ENCODE peak calls at places on chromosomes 13 and 19, in seven cellular contexts. O is heart right ventricle; G is stomach; J is A549; F is naive thymus-derived CD4-positive, alpha-beta T cell; S is CD8-positive, alpha-beta memory T cell; U is iPS DF 6.9. B is an unnamed sample.

GRCh38 chr13:29676941-29677452 is 81.5 kb upstream of the SLC7A1 start:
- DNase-seq in O (no peak), G (no peak), J (peak; percentile 2), F (no peak), S (no peak), U (no peak), B (no peak)

GRCh38 chr13:98066636-98067035 is 76.3 kb upstream of the FARP1 start:
- DNase-seq in O (no peak), G (no peak), J (no peak), F (no peak), S (no peak), U (no peak), B (no peak)

GRCh38 chr13:42597505-42597904 is 23.6 kb downstream of the TNFSF11 start:
- DNase-seq in O (no peak), G (no peak), J (no peak), F (no peak), S (no peak), U (no peak), B (no peak)

GRCh38 chr13:40680659-40681323 is 14.3 kb upstream of the FOXO1 start:
- DNase-seq in O (no peak), G (no peak), J (no peak), F (no peak), S (no peak), U (no peak), B (no peak)

GRCh38 chr19:30656520-30657100 is 284.4 kb downstream of the ZNF536 start:
- DNase-seq in O (no peak), G (no peak), J (no peak), F (no peak), S (no peak), U (no peak), B (no peak)

GRCh38 chr13:94596575-94596971 is 621 bp upstream of the TGDS start:
- DNase-seq in O (peak; percentile 6), G (no peak), J (no peak), F (no peak), S (no peak), U (no peak), B (no peak)

GRCh38 chr13:102461302-102461701 is 59.5 kb upstream of the FGF14 start:
- DNase-seq in O (no peak), G (no peak), J (no peak), F (no peak), S (no peak), U (no peak), B (no peak)

GRCh38 chr13:112248909-112249592 is 127.1 kb upstream of the SPACA7 start:
- DNase-seq in O (no peak), G (no peak), J (no peak), F (no peak), S (no peak), U (no peak), B (no peak)

GRCh38 chr13:57036290-57036689 is 104.4 kb upstream of the PRR20A start:
- DNase-seq in O (no peak), G (no peak), J (no peak), F (no peak), S (no peak), U (no peak), B (no peak)

GRCh38 chr19:10898633-10899032 is 27.3 kb downstream of the CARM1 start:
- DNase-seq in O (no peak), G (no peak), J (no peak), F (no peak), S (no peak), U (no peak), B (no peak)

GRCh38 chr13:28329395-28330158 is 165.4 kb downstream of the FLT1 start:
- DNase-seq in O (peak; percentile 43), G (no peak), J (no peak), F (no peak), S (no peak), U (no peak), B (peak; percentile 93)

GRCh38 chr13:79490846-79491245 is 9.9 kb downstream of the NDFIP2 start:
- DNase-seq in O (no peak), G (no peak), J (no peak), F (no peak), S (no peak), U (no peak), B (no peak)
- H3K4me1 ChIP-seq in O (no peaks in the 10 kb centered on the region), G (peaks cover 15% of the 10 kb centered on the region), J (peaks cover 66% of the 10 kb centered on the region), F (peaks cover 17% of the 10 kb centered on the region), S (peaks cover 16% of the 10 kb centered on the region), U (no peaks in the 10 kb centered on the region), B (peaks cover 9% of the 10 kb centered on the region)

GRCh38 chr19:16146112-16146511 is 2.6 kb downstream of the HSH2D start:
- DNase-seq in O (no peak), G (no peak), J (no peak), F (no peak), S (no peak), U (no peak), B (no peak)
- H3K4me1 ChIP-seq in O (no peaks in the 10 kb centered on the region), G (no peaks in the 10 kb centered on the region), J (no peaks in the 10 kb centered on the region), F (peaks cover 12% of the 10 kb centered on the region), S (peaks cover 28% of the 10 kb centered on the region), U (peaks cover 5% of the 10 kb centered on the region), B (no peaks in the 10 kb centered on the region)

GRCh38 chr13:113399755-113400149 is 35.8 kb upstream of the GRTP1 start:
- DNase-seq in O (no peak), G (no peak), J (no peak), F (no peak), S (no peak), U (no peak), B (no peak)
- H3K4me1 ChIP-seq in O (peaks cover 7% of the 10 kb centered on the region), G (no peaks in the 10 kb centered on the region), J (no peaks in the 10 kb centered on the region), F (no peaks in the 10 kb centered on the region), S (no peaks in the 10 kb centered on the region), U (peaks cover 5% of the 10 kb centered on the region), B (peaks cover 44% of the 10 kb centered on the region)

DNA sequence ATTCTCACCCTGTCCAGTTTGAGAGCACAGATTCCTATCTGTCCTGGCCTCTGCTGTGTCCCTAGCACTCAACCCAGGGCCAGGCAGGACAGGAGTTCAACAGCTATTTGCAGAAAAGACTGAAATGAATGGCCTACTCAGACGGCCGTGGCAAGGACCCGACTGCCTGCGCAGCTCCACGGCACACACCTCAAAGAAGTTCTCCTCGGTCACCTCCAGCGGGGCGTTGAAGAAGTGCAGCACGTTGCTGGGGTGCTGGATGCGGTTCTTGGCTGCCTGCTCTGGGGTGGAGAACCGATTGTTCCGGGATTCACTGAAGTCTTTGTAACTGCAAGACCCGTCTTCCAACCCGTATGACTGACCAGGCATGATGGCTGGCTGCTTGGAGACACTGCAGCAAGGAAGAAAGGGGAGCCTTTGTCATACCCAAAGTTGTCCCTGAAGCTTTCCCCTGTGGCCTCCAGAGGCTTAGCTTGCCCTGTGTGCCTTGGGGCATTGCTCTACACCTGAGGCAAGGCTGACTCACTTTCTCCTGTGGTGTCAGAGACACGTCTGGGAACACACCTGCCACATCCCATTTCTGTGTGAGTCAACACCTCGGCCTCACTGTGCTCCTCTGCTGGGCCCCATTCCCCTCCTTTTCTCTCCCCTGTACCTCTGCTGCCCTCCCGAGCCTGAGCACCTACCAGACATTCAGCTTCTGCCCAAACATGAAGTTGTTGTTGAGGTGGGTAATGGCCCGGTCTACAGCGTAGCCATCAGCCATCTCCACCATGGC is 6.8 kb upstream of the ECH1 start:
- DNase-seq in O (no peak), G (peak; percentile 67), J (peak; percentile 62), F (no peak), S (no peak), U (no peak), B (no peak)
- H3K4me1 ChIP-seq in O (no peaks in the 10 kb centered on the region), G (peaks cover 47% of the 10 kb centered on the region), J (peaks cover 89% of the 10 kb centered on the region), F (peaks cover 30% of the 10 kb centered on the region), S (peaks cover 30% of the 10 kb centered on the region), U (no peaks in the 10 kb centered on the region), B (no peaks in the 10 kb centered on the region)

DNA sequence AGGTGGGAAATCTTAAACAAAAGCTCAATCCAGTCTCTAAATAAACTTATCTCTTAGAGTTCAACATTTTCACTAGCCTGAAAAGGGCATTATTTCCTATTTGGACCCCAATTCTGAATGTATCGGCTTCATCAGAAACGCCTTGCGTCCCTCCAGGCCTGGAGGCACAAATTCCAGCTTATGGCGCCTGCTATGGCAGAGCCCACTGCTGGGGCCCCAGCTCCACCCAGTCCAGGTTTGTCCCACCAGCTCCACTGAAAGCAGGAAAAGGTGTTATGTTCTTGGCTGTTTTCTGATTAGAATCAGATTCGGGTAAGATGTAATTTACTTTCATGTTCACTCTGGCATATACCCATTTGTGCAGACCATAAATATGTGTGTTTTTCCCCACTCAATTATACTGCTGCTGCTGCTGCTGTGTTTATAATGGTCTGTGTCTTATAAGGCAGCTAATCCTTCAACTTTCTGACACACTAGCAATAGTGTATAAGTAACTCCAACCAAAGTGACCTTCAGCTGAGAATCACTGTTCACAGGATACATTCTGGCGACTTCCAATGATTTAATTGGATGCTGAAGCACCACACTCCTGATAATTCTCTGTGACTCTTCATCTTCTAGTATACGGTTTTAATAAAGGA is 6.4 kb downstream of the IRS2 start:
- DNase-seq in O (no peak), G (no peak), J (no peak), F (no peak), S (no peak), U (no peak), B (no peak)
- H3K4me1 ChIP-seq in O (peaks cover 4% of the 10 kb centered on the region), G (peaks cover 57% of the 10 kb centered on the region), J (peaks cover 36% of the 10 kb centered on the region), F (peaks cover 45% of the 10 kb centered on the region), S (peaks cover 48% of the 10 kb centered on the region), U (peaks cover 8% of the 10 kb centered on the region), B (peaks cover 24% of the 10 kb centered on the region)

GRCh38 chr19:1015782-1016646 is 4.9 kb downstream of the TMEM259 start:
- DNase-seq in O (no peak), G (no peak), J (no peak), F (no peak), S (no peak), U (no peak), B (no peak)

GRCh38 chr19:1014161-1015060 is 6.5 kb downstream of the TMEM259 start:
- DNase-seq in O (no peak), G (no peak), J (no peak), F (no peak), S (no peak), U (no peak), B (no peak)

GRCh38 chr19:1016647-1017114 is 4.2 kb downstream of the TMEM259 start:
- DNase-seq in O (no peak), G (no peak), J (peak; percentile 60), F (no peak), S (no peak), U (no peak), B (no peak)

GRCh38 chr19:1013218-1013617 is 7.7 kb downstream of the TMEM259 start:
- DNase-seq in O (no peak), G (no peak), J (no peak), F (no peak), S (no peak), U (no peak), B (no peak)

GRCh38 chr19:1015061-1015781 is 5.7 kb downstream of the TMEM259 start:
- DNase-seq in O (no peak), G (no peak), J (no peak), F (no peak), S (no peak), U (no peak), B (no peak)
- H3K4me1 ChIP-seq in O (peaks cover 51% of the 10 kb centered on the region), G (peaks cover 49% of the 10 kb centered on the region), J (peaks cover 38% of the 10 kb centered on the region), F (peaks cover 41% of the 10 kb centered on the region), S (peaks cover 46% of the 10 kb centered on the region), U (peaks cover 18% of the 10 kb centered on the region), B (peaks cover 35% of the 10 kb centered on the region)

GRCh38 chr13:32222046-32222676 is 93.0 kb downstream of the ZAR1L start:
- DNase-seq in O (no peak), G (no peak), J (no peak), F (no peak), S (no peak), U (no peak), B (no peak)
- H3K4me1 ChIP-seq in O (no peaks in the 10 kb centered on the region), G (no peaks in the 10 kb centered on the region), J (no peaks in the 10 kb centered on the region), F (no peaks in the 10 kb centered on the region), S (no peaks in the 10 kb centered on the region), U (no peaks in the 10 kb centered on the region), B (no peaks in the 10 kb centered on the region)

DNA sequence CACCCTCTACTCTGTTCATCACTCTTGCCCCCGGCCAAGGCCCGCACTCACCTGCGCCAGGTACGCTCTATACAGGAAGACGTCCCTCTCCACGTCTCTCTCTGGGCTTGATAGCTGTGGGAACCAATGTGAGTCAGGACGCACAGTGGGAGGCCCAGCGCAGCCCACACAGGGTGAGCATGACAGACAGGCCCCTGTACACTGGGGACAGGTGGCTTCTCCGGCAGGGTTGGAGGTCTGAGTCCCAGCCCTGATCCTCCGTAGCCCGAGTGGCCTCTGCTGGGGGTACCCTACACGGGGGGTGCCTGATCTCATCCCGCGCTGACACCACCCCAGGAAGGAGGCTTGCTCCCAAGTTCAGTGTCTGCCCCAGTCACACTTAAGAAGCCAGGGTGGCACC is 6.3 kb downstream of the COPE start:
- DNase-seq in O (no peak), G (no peak), J (no peak), F (no peak), S (no peak), U (no peak), B (no peak)
- H3K4me1 ChIP-seq in O (no peaks in the 10 kb centered on the region), G (peaks cover 4% of the 10 kb centered on the region), J (peaks cover 4% of the 10 kb centered on the region), F (peaks cover 4% of the 10 kb centered on the region), S (peaks cover 5% of the 10 kb centered on the region), U (no peaks in the 10 kb centered on the region), B (no peaks in the 10 kb centered on the region)